ENCODE peak calls at places on chromosomes 2 and 18, in four cellular contexts. K is spleen; F is stomach; Y is CD8-positive, alpha-beta T cell. P is an unnamed sample. For H3K4me1, the result is how much of the 10 kb centered on the place peaks cover.

GRCh38 chr2:133266075-133266925 is 302.0 kb downstream of the NCKAP5 start:
- DNase-seq in K (no peak), F (peak), Y (no peak), P (no peak)

GRCh38 chr2:99336780-99337163 is 417 bp upstream of the EIF5B start:
- DNase-seq in K (no peak), F (no peak), Y (peak), P (no peak)

GRCh38 chr2:179106342-179107178 is 56.6 kb upstream of the CCDC141 start:
- DNase-seq in K (no peak), F (peak), Y (no peak), P (no peak)

GRCh38 chr18:49561377-49562193 is at the start of gene LIPG:
- DNase-seq in K (no peak), F (peak), Y (peak), P (peak)

GRCh38 chr2:238711346-238711745 is 136.5 kb upstream of the TWIST2 start:
- DNase-seq in K (no peak), F (no peak), Y (no peak), P (no peak)

GRCh38 chr2:119491776-119492525 is 32.3 kb downstream of the SCTR start:
- DNase-seq in K (no peak), F (peak), Y (no peak), P (no peak)

GRCh38 chr2:41698787-41699422 is 348.9 kb upstream of the PKDCC start:
- DNase-seq in K (no peak), F (no peak), Y (peak), P (no peak)

GRCh38 chr18:49168281-49168680 is 217.5 kb upstream of the SMAD7 start:
- DNase-seq in K (no peak), F (no peak), Y (no peak), P (no peak)

GRCh38 chr2:17877811-17878221 is 651 bp upstream of the KCNS3 start:
- DNase-seq in K (no peak), F (no peak), Y (no peak), P (no peak)

GRCh38 chr2:102033028-102033749 is 41.4 kb downstream of the IL1R2 start:
- DNase-seq in K (peak), F (peak), Y (no peak), P (peak)

DNA sequence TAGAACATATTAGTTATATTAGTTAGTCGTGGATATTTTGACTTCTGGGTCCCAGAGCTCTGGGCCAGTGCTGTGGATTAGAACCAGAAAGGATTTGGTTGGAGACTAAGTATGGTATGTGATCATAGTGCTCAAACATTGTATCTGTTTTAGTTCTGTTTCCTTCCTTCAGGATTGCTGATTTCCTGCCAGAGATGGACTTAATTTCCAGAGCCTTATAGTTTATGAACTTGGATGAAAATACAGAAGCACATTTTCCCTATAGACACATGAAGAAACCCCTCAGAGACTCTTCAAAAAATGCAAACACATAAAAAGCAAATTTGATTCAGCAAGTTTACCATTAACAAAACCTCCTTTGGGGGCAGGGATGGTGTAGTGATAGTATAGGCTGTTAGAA is 88.6 kb upstream of the EFEMP1 start:
- DNase-seq in K (no peak), F (no peak), Y (no peak), P (no peak)
- H3K4me1 ChIP-seq in K (under half), F (under half), Y (under half), P (under half)

GRCh38 chr18:8478166-8478967 is 130.9 kb upstream of the RAB12 start:
- DNase-seq in K (peak), F (peak), Y (peak), P (peak)

GRCh38 chr18:8478968-8479370 is 130.3 kb upstream of the RAB12 start:
- DNase-seq in K (no peak), F (no peak), Y (no peak), P (no peak)

GRCh38 chr18:8477615-8478014 is 131.6 kb upstream of the RAB12 start:
- DNase-seq in K (no peak), F (no peak), Y (no peak), P (peak)

GRCh38 chr18:8479826-8480225 is 129.4 kb upstream of the RAB12 start:
- DNase-seq in K (no peak), F (no peak), Y (no peak), P (peak)

DNA sequence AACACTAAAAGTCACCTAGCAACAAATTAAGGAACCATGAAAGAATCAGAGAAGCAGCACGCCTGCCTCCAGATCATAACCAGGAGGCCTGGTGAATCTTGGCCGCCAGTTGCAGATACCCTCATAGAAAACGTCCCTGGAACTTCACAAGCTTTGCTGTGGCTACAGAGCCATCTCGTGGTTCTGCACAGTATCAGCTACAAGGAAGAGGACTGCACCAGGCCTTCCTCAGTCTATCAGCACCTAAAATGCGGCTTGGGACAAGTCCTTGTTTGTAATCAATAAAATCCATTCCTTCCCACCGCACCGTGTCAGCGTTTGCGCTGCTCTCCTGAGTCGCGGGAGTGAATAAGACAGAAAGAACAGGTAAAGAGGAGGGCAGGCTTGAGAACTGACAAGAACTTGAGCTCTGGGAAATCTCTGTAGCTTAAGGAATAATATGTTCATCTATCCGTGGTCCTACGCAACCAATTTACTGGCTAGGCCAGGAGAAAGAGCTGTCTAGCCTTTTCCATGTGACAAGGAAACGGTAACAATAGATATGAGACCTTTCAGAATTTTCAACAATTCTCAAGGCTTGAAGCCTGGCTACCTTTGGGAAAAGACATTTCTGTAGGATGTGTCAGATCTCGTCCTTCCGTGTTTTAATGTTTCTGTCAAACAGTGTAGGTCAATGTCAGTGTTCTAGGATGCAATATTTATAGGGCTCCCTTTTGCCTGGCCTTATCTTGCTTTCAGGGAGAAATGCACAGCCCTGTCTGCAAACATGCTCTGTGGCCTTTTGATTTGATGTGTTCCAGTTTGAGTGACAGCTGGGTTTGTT is 128.5 kb upstream of the RAB12 start:
- DNase-seq in K (no peak), F (peak), Y (no peak), P (peak)
- TF ChIP-seq CTCF in K (peak), F (peak), Y (no peak), P (no peak)

GRCh38 chr2:37856101-37856751 is 68.9 kb upstream of the RMDN2 start:
- DNase-seq in K (no peak), F (no peak), Y (no peak), P (no peak)
- H3K4me1 ChIP-seq in K (under half), F (under half), Y (under half), P (under half)

GRCh38 chr2:90069290-90069894 is 1377.9 kb downstream of the RPIA start:
- DNase-seq in K (no peak), F (peak), Y (no peak), P (no peak)
- TF ChIP-seq CTCF in K (no peak), F (no peak), Y (no peak), P (no peak)

P was measured in Peyer's patch.